ENCODE peak calls at places on chromosome 2, in seven cellular contexts. W, Z, P, K, M, A and E are unnamed samples.

GRCh38 chr2:20221939-20222768 is 2.8 kb downstream of the SDC1 start:
- DNase-seq in W (no peak), Z (no peak), P (no peak), M (no peak), K (no peak), A (peak; percentile 37), E (no peak)

GRCh38 chr2:160114020-160114419 is 51.6 kb upstream of the PLA2R1 start:
- DNase-seq in P (no peak), A (no peak), K (no peak), W (no peak), Z (no peak), M (no peak), E (no peak)

GRCh38 chr2:239544141-239544800 is 143.5 kb upstream of the HDAC4 start:
- DNase-seq in K (no peak), W (no peak), M (no peak), Z (no peak), P (no peak), A (no peak), E (no peak)

GRCh38 chr2:1750270-1750934 is 6.1 kb upstream of the PXDN start:
- DNase-seq in K (no peak), Z (no peak), A (no peak), P (no peak), W (no peak), M (no peak), E (no peak)

GRCh38 chr2:12389354-12390045 is 327.2 kb upstream of the TRIB2 start:
- DNase-seq in Z (no peak), M (no peak), K (no peak), P (no peak), A (no peak), W (no peak), E (no peak)

GRCh38 chr2:10411557-10411956 is 36.6 kb downstream of the ODC1 start:
- DNase-seq in Z (no peak), P (no peak), W (no peak), M (no peak), A (no peak), K (no peak), E (no peak)

GRCh38 chr2:36423172-36423571 is 67.6 kb downstream of the CRIM1 start:
- DNase-seq in P (no peak), K (no peak), W (no peak), A (no peak), Z (no peak), M (no peak), E (no peak)

GRCh38 chr2:207256476-207257207 is 90.9 kb upstream of the KLF7 start:
- DNase-seq in Z (peak; percentile 49), A (no peak), K (no peak), W (no peak), M (no peak), P (no peak), E (no peak)

GRCh38 chr2:177000408-177000807 is 212.2 kb upstream of the HNRNPA3 start:
- DNase-seq in W (no peak), K (no peak), Z (no peak), M (no peak), A (no peak), P (no peak), E (no peak)

GRCh38 chr2:85655961-85656403 is 12.0 kb downstream of the SFTPB start:
- DNase-seq in A (no peak), M (no peak), Z (no peak), W (no peak), P (no peak), K (no peak), E (no peak)

GRCh38 chr2:196957881-196958525 is 31.5 kb upstream of the PGAP1 start:
- DNase-seq in K (no peak), M (no peak), W (no peak), P (no peak), A (no peak), Z (no peak), E (no peak)

GRCh38 chr2:218075975-218076811 is 7.1 kb downstream of the RUFY4 start:
- DNase-seq in A (no peak), P (no peak), K (no peak), M (peak; percentile 59), Z (no peak), W (no peak), E (no peak)

GRCh38 chr2:224263571-224264043 is 138.3 kb downstream of the FAM124B start:
- DNase-seq in W (no peak), A (no peak), Z (no peak), P (no peak), M (no peak), K (no peak), E (no peak)

GRCh38 chr2:31729442-31730092 is 148.8 kb upstream of the SRD5A2 start:
- DNase-seq in K (peak; percentile 31), P (peak; percentile 54), Z (peak; percentile 36), W (peak; percentile 60), A (peak; percentile 12), M (no peak), E (no peak)
- TF ChIP-seq JUND in K (no peak), P (no peak), Z (no peak), W (no peak), A (no peak), M (no peak), E (no peak)

GRCh38 chr2:213087040-213087439 is 64.4 kb downstream of the IKZF2 start:
- DNase-seq in A (no peak), W (no peak), M (no peak), K (no peak), Z (no peak), P (no peak), E (no peak)

GRCh38 chr2:213086050-213086449 is 65.4 kb downstream of the IKZF2 start:
- DNase-seq in A (no peak), P (no peak), Z (no peak), M (no peak), K (no peak), W (no peak), E (no peak)

GRCh38 chr2:213084261-213084660 is 67.2 kb downstream of the IKZF2 start:
- DNase-seq in Z (no peak), A (no peak), W (no peak), P (no peak), K (no peak), M (no peak), E (no peak)

GRCh38 chr2:213085538-213085937 is 65.9 kb downstream of the IKZF2 start:
- DNase-seq in W (no peak), P (no peak), A (no peak), K (no peak), Z (no peak), M (no peak), E (no peak)

GRCh38 chr2:213086566-213086965 is 64.8 kb downstream of the IKZF2 start:
- DNase-seq in Z (no peak), W (no peak), M (no peak), A (no peak), K (no peak), P (no peak), E (peak; percentile 44)
- TF ChIP-seq JUND in Z (no peak), W (no peak), M (no peak), A (no peak), K (no peak), P (no peak), E (no peak)

DNA sequence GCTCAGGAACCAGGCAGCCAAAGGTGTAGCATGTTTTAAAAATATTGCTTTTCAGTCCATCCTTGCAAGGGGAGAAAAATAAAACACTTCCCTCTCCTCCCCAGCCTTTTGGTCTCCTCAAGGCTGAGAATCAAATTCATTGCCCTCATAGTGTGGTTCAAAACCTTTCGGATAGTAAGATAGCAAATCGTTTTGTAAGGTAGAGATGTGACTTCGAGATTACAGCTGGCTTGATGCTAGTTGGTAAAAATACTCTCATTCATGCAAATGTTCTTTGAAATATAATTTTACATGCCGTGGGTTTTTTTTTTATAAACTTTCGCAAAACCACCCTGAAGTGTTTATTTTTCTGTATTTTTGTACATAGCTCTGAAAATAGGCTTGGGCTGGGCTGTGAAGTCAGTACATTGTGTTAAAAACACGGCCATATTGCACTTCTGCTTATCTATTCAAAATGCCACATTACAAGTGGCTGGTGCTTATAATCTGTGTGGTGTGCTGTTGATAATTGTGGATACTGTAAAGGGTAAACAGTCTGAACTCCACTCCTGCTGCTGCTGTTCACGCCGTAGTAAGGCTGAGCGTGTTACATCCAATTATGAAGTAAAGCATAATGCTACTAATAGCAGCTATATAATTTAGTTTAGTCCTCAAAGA is 172.0 kb upstream of the SIX3 start:
- DNase-seq in W (no peak), Z (peak; percentile 56), A (no peak), M (no peak), P (no peak), K (no peak), E (no peak)
- TF ChIP-seq JUND in W (no peak), Z (no peak), A (no peak), M (no peak), P (no peak), K (no peak), E (no peak)

GRCh38 chr2:230921806-230922595 is 3.0 kb downstream of the GPR55 start:
- DNase-seq in P (no peak), Z (no peak), K (no peak), M (no peak), W (no peak), A (no peak), E (no peak)
- TF ChIP-seq JUND in P (no peak), Z (no peak), K (no peak), M (no peak), W (no peak), A (no peak), E (no peak)